ENCODE peak calls at places on chromosomes 5 and 9, in ten cellular contexts. S, D, T, N, O, R, V, K, E and X are unnamed samples. For H3K4me1, the result is how much of the 10 kb centered on the place peaks cover.

GRCh38 chr9:2336055-2336454 is 285.5 kb upstream of the VLDLR start:
- DNase-seq in S (no peak), D (no peak), T (peak), N (no peak), O (no peak), R (no peak), V (no peak), K (no peak), E (no peak), X (no peak)

GRCh38 chr5:174828786-174829510 is 104.6 kb downstream of the MSX2 start:
- DNase-seq in S (no peak), D (no peak), T (peak), N (peak), O (no peak), R (no peak), V (no peak), K (no peak), E (no peak), X (no peak)

GRCh38 chr9:115691686-115692085 is 461.9 kb upstream of the PAPPA start:
- DNase-seq in S (no peak), D (no peak), T (peak), N (peak), O (no peak), R (no peak), V (no peak), K (no peak), E (no peak), X (no peak)

GRCh38 chr5:115807654-115808052 is 8.8 kb downstream of the CDO1 start:
- DNase-seq in S (no peak), D (no peak), T (no peak), N (no peak), O (no peak), R (no peak), V (no peak), K (no peak), E (no peak), X (no peak)

GRCh38 chr5:136133416-136134383 is 1.1 kb downstream of the SMAD5 start:
- DNase-seq in S (no peak), D (peak), T (peak), N (peak), O (no peak), R (peak), V (peak), K (peak), E (peak), X (no peak)

GRCh38 chr9:85723220-85723619 is 18.5 kb downstream of the AGTPBP1 start:
- DNase-seq in S (no peak), D (no peak), T (no peak), N (no peak), O (no peak), R (no peak), V (peak), K (no peak), E (peak), X (no peak)

GRCh38 chr9:107907261-107907660 is 417.7 kb upstream of the KLF4 start:
- DNase-seq in S (no peak), D (no peak), T (no peak), N (no peak), O (no peak), R (no peak), V (no peak), K (no peak), E (no peak), X (no peak)

GRCh38 chr5:148827723-148828122 is 1.3 kb downstream of the ADRB2 start:
- DNase-seq in S (no peak), D (no peak), T (no peak), N (no peak), O (no peak), R (no peak), V (no peak), K (no peak), E (no peak), X (no peak)

GRCh38 chr5:1092122-1092521 is 19.7 kb downstream of the SLC12A7 start:
- DNase-seq in S (no peak), D (no peak), T (no peak), N (no peak), O (no peak), R (no peak), V (no peak), K (no peak), E (no peak), X (no peak)

GRCh38 chr9:81787747-81788632 is 98.6 kb upstream of the TLE1 start:
- DNase-seq in S (no peak), D (no peak), T (peak), N (peak), O (peak), R (peak), V (peak), K (peak), E (no peak), X (no peak)

GRCh38 chr5:16975950-16976624 is 40.0 kb upstream of the MYO10 start:
- DNase-seq in S (no peak), D (no peak), T (peak), N (peak), O (no peak), R (no peak), V (no peak), K (no peak), E (no peak), X (no peak)

GRCh38 chr9:138008081-138008841 is 130.7 kb downstream of the CACNA1B start:
- DNase-seq in S (no peak), D (no peak), T (no peak), N (no peak), O (peak), R (no peak), V (no peak), K (peak), E (peak), X (no peak)

GRCh38 chr9:77588319-77588937 is 59.7 kb downstream of the GNA14 start:
- DNase-seq in S (no peak), D (no peak), T (peak), N (peak), O (no peak), R (no peak), V (no peak), K (no peak), E (no peak), X (no peak)

GRCh38 chr9:14813336-14814020 is 90.9 kb upstream of the CER1 start:
- DNase-seq in S (no peak), D (no peak), T (peak), N (peak), O (no peak), R (no peak), V (no peak), K (no peak), E (no peak), X (no peak)

GRCh38 chr5:132270706-132271105 is 13.2 kb downstream of the PDLIM4 start:
- DNase-seq in S (no peak), D (no peak), T (no peak), N (no peak), O (peak), R (no peak), V (peak), K (peak), E (no peak), X (no peak)

GRCh38 chr5:83919071-83920041 is 198.7 kb upstream of the HAPLN1 start:
- DNase-seq in S (no peak), D (no peak), T (no peak), N (peak), O (no peak), R (no peak), V (no peak), K (no peak), E (no peak), X (no peak)

GRCh38 chr9:70816891-70817290 is 304.5 kb downstream of the TRPM3 start:
- DNase-seq in S (no peak), D (no peak), T (no peak), N (no peak), O (no peak), R (no peak), V (no peak), K (no peak), E (no peak), X (no peak)

GRCh38 chr9:136713555-136713949 is 1.2 kb downstream of the DIPK1B start:
- DNase-seq in S (no peak), D (peak), T (no peak), N (no peak), O (no peak), R (no peak), V (no peak), K (no peak), E (no peak), X (no peak)

GRCh38 chr5:7391688-7392400 is 4.1 kb upstream of the ADCY2 start:
- DNase-seq in S (no peak), D (no peak), T (no peak), N (no peak), O (no peak), R (no peak), V (peak), K (peak), E (no peak), X (no peak)

GRCh38 chr9:17138503-17138902 is 3.7 kb downstream of the CNTLN start:
- DNase-seq in S (no peak), D (no peak), T (no peak), N (no peak), O (no peak), R (no peak), V (no peak), K (no peak), E (no peak), X (no peak)

GRCh38 chr9:7137040-7137439 is 379.3 kb downstream of the KDM4C start:
- DNase-seq in S (no peak), D (peak), T (no peak), N (no peak), O (no peak), R (no peak), V (no peak), K (peak), E (no peak), X (no peak)

DNA sequence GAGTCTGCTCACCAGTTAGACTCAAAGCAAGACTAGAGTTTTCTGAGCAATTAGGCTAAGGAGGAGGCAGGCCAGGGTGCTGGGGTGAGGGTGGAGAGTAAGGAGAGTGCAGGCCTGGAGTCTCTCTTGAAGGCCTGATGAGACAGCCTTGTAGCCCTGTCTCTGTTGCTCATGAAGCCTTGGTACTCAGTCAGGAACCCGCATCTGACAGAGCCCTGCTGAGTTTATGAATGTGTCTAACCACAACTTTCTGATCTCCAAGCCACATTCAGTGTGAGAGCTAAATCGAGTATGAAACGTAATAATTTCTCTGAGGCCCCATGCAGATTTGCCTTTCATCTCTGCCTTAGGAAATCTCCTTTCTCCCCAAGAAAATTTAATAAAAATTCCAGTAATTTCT is 69.0 kb upstream of the EQTN start:
- DNase-seq in S (no peak), D (no peak), T (no peak), N (peak), O (no peak), R (no peak), V (no peak), K (no peak), E (peak), X (no peak)
- H3K4me1 ChIP-seq in S (under half), D (under half), T (under half), N (under half), O (under half), R (under half), V (under half), K (under half), E (half or more), X (half or more)

GRCh38 chr5:122163151-122164069 is 34.1 kb downstream of the ZNF474 start:
- DNase-seq in S (no peak), D (peak), T (peak), N (peak), O (peak), R (no peak), V (no peak), K (no peak), E (no peak), X (peak)
- TF ChIP-seq CTCF in S (no peak), D (no peak), T (no peak), N (no peak), O (no peak), R (no peak), V (no peak), K (no peak), E (no peak), X (no peak)

DNA sequence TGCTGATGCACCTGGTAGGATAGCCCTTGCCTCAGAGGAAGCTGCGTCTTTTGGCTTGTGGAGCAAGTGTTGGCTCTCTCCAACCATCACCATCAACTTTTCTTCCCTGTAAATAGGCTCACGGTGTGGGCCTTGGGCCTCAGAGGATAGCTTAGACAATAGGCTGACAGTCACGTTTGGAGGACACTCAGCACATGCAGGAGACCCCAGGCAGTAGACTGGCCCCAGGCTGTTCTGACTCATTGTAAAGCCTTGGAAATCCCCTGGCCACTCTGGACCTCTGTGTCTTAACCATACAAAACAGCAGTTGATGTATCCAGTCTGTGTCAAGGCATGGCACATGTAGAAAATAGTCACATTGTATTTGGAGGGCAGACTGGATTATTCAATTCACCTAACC is 18.6 kb downstream of the CD74 start:
- DNase-seq in S (no peak), D (no peak), T (no peak), N (no peak), O (no peak), R (no peak), V (no peak), K (no peak), E (no peak), X (no peak)
- H3K27ac ChIP-seq in S (no peak), D (no peak), T (no peak), N (no peak), O (no peak), R (no peak), V (no peak), K (no peak), E (no peak), X (no peak)

GRCh38 chr9:127175319-127175715 is 52.9 kb upstream of the ANGPTL2 start:
- DNase-seq in S (no peak), D (no peak), T (no peak), N (no peak), O (peak), R (no peak), V (no peak), K (peak), E (peak), X (no peak)

GRCh38 chr9:127177221-127177620 is 54.8 kb upstream of the ANGPTL2 start:
- DNase-seq in S (no peak), D (no peak), T (no peak), N (no peak), O (peak), R (no peak), V (peak), K (peak), E (no peak), X (no peak)

GRCh38 chr9:127174386-127175318 is 52.2 kb upstream of the ANGPTL2 start:
- DNase-seq in S (no peak), D (no peak), T (no peak), N (no peak), O (peak), R (no peak), V (no peak), K (peak), E (peak), X (no peak)

GRCh38 chr9:127176631-127177030 is 54.2 kb upstream of the ANGPTL2 start:
- DNase-seq in S (no peak), D (no peak), T (no peak), N (no peak), O (no peak), R (no peak), V (peak), K (no peak), E (no peak), X (no peak)

DNA sequence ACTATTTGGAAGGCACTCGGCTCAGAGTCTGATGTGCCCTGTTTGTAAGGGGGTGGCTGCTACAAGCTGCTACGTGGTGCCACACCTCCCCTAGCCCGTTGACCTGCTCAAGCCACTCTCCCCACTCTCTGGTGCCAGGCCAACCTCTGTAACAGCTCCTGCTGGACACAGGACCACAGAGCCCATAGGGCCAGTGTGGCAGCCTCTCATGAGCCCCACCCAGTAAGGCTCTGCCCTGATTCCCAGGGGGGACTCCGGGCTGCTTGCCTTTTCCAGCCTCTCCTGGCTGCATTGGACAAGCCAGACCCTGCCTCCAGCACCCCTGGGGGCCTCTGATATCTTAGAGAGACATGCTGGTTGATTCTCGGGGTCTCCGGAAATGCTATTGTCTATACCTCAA is 53.3 kb upstream of the ANGPTL2 start:
- DNase-seq in S (no peak), D (no peak), T (no peak), N (no peak), O (peak), R (no peak), V (no peak), K (peak), E (peak), X (no peak)
- H3K4me1 ChIP-seq in S (under half), D (under half), T (under half), N (under half), O (under half), R (under half), V (under half), K (under half), E (under half), X (under half)

DNA sequence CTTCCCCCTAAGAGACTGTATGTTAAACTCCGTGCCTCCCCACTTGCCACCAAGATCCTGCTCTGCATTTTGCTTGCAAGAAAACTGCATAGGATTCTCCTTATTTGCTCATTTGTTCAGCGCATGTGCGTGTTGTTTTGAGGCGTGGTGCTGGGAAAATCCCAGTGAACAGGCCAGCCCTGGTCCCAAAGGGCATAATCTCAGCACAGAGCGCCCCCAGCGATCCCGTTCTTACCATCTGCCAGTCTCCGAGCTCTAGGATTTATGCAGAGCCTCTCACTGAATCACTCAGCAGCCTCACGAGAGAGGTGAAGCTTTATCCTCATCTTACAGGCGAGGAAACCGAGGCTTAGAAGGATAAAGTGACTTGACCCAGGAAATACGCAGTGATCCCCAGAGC is 11.5 kb downstream of the PRRX2 start:
- DNase-seq in S (no peak), D (no peak), T (no peak), N (no peak), O (no peak), R (no peak), V (no peak), K (no peak), E (no peak), X (no peak)
- TF ChIP-seq CTCF in S (no peak), D (no peak), T (no peak), N (no peak), O (no peak), R (no peak), V (no peak), K (no peak), E (no peak), X (peak)

GRCh38 chr9:68974431-68974830 is 39.5 kb downstream of the PRKACG start:
- DNase-seq in S (no peak), D (no peak), T (no peak), N (no peak), O (no peak), R (no peak), V (no peak), K (no peak), E (no peak), X (no peak)
- H3K27ac ChIP-seq in S (no peak), D (peak), T (no peak), N (no peak), O (peak), R (no peak), V (peak), K (no peak), E (no peak), X (no peak)

GRCh38 chr5:5461012-5461411 is 38.5 kb downstream of the ICE1 start:
- DNase-seq in S (no peak), D (no peak), T (no peak), N (no peak), O (no peak), R (no peak), V (no peak), K (no peak), E (no peak), X (no peak)

GRCh38 chr5:5467737-5468136 is 45.3 kb downstream of the ICE1 start:
- DNase-seq in S (no peak), D (no peak), T (no peak), N (peak), O (no peak), R (no peak), V (no peak), K (no peak), E (no peak), X (no peak)

GRCh38 chr5:5466227-5466626 is 43.8 kb downstream of the ICE1 start:
- DNase-seq in S (no peak), D (no peak), T (no peak), N (no peak), O (no peak), R (no peak), V (no peak), K (no peak), E (no peak), X (no peak)

GRCh38 chr5:5464036-5464715 is 41.7 kb downstream of the ICE1 start:
- DNase-seq in S (no peak), D (no peak), T (no peak), N (no peak), O (no peak), R (no peak), V (no peak), K (no peak), E (no peak), X (no peak)
- H3K4me1 ChIP-seq in S (under half), D (under half), T (under half), N (under half), O (under half), R (under half), V (under half), K (under half), E (under half), X (under half)

DNA sequence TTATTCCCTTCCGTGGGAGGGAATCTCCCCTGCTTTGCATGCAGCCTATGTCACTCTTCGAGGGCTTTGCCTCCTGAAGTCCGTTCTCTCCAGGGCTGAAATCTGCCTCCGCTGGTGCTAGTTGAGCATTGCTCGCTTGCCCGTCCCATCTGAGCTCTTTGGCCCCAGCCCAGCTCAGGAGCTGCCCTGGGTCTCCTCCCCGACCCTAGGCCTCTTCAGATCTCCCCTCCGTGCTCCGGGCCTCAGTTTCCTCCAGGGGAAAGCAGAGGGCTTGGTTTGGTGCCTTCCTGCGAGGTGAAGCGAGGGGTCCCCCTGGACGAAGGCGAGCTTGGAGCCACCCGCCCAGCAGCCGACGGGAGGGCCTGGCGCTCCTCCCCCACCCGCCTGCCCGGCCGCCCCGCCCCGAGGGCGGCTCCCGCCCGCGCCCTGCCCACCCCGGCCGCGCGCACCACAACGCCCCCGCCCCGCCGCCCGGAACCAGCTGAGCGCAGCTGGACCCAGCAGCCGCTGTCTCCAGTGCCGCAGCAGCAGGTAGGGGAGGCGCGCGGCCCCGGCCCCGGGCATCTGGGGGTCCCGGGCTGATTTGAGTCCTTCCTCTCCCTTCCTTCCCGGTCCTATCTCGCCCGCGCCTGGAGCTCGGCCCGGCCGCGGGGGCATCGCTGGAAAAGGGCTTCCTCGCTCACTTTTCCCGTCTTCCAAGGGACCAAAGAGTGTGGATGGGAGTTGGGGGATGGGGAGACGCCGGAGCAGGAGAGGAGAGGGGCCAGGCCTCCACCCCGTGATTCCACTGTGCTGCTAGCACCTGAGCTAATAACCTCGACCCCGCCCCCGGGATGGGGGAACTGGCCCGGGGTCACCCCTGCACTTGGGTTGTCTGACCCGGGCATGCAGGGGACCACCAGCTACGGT is at the start of gene GSN:
- DNase-seq in S (peak), D (peak), T (peak), N (no peak), O (no peak), R (peak), V (peak), K (peak), E (peak), X (peak)
- TF ChIP-seq CTCF in S (no peak), D (no peak), T (peak), N (no peak), O (no peak), R (no peak), V (no peak), K (peak), E (peak), X (peak)